ENCODE peak calls at places on chromosomes 13 and 19, in four cellular contexts. H is HepG2, B is K562, J is GM12878. U is an unnamed sample.

GRCh38 chr13:89324582-89324981 is 1653.4 kb downstream of the SLITRK5 start:
- DNase-seq in H (no peak), B (no peak), J (no peak), U (no peak)

GRCh38 chr13:78638216-78638615 is 20.7 kb downstream of the OBI1 start:
- DNase-seq in H (no peak), B (no peak), J (no peak), U (no peak)

GRCh38 chr19:33171916-33172359 is 22.2 kb upstream of the LRP3 start:
- DNase-seq in H (no peak), B (no peak), J (no peak), U (no peak)

GRCh38 chr13:76886292-76887061 is at the start of gene KCTD12:
- DNase-seq in H (no peak), B (peak; percentile 52), J (no peak), U (peak; percentile 14)

GRCh38 chr19:38683393-38684077 is 36.1 kb downstream of the ACTN4 start:
- DNase-seq in H (peak; percentile 96), B (peak; percentile 84), J (no peak), U (peak; percentile 100)

GRCh38 chr19:9306443-9306842 is 3.2 kb downstream of the ZNF699 start:
- DNase-seq in H (no peak), B (no peak), J (no peak), U (no peak)

GRCh38 chr19:42270346-42271044 is 1.4 kb downstream of the CIC start:
- DNase-seq in H (no peak), B (no peak), J (no peak), U (peak; percentile 83)

GRCh38 chr19:2591537-2592291 is 110.8 kb downstream of the GNG7 start:
- DNase-seq in H (peak; percentile 70), B (no peak), J (no peak), U (no peak)

GRCh38 chr13:24167666-24168391 is 7.3 kb downstream of the SPATA13 start:
- DNase-seq in H (no peak), B (no peak), J (no peak), U (no peak)
- TF ChIP-seq CEBPB in H (no peak), B (no peak), J (no peak), U (no peak)

GRCh38 chr13:113862191-113862765 is 1.6 kb downstream of the GAS6 start:
- DNase-seq in H (no peak), B (no peak), J (no peak), U (no peak)
- TF ChIP-seq CHD4 in H (no peak), B (no peak), J (no peak), U (no peak)

GRCh38 chr13:110306340-110306959 is 507 bp downstream of the COL4A1 start:
- DNase-seq in H (no peak), B (no peak), J (no peak), U (no peak)
- TF ChIP-seq CEBPB in H (no peak), B (no peak), J (no peak), U (no peak)

DNA sequence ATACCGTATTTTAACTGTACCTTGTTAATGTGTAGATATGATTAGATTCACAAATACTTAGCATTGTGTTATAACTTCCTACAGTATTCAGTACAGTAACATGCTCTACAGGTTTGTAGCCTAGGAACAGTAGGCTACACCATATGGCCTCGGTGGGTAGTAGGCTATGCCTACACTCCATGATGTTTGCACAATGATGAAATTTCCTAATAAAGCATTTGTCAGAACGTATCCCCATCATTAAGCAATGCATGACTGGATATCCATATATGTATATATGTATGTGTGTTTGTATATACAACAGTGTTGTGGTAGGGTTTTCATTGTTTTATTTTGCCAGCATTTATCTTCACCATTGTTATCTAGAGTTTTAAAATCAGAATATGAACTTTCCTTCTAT is 119.4 kb downstream of the SLC7A1 start:
- DNase-seq in H (no peak), B (no peak), J (no peak), U (no peak)
- TF ChIP-seq CHD4 in H (no peak), B (no peak), J (no peak), U (no peak)

GRCh38 chr19:28868836-28869235 is 344.1 kb downstream of the UQCRFS1 start:
- DNase-seq in H (no peak), B (no peak), J (no peak), U (no peak)
- TF ChIP-seq CEBPB in H (no peak), B (no peak), J (no peak), U (no peak)

GRCh38 chr19:18644144-18645034 is 7.6 kb downstream of the KLHL26 start:
- DNase-seq in H (no peak), B (no peak), J (no peak), U (no peak)
- TF ChIP-seq CHD4 in H (no peak), B (no peak), J (no peak), U (no peak)

GRCh38 chr19:27892500-27892899 is 1320.5 kb downstream of the UQCRFS1 start:
- DNase-seq in H (no peak), B (no peak), J (no peak), U (no peak)

GRCh38 chr19:27890206-27890605 is 1322.7 kb downstream of the UQCRFS1 start:
- DNase-seq in H (no peak), B (no peak), J (no peak), U (no peak)

GRCh38 chr19:27891411-27891810 is 1321.5 kb downstream of the UQCRFS1 start:
- DNase-seq in H (no peak), B (no peak), J (no peak), U (no peak)

GRCh38 chr19:27889156-27889555 is 1323.8 kb downstream of the UQCRFS1 start:
- DNase-seq in H (no peak), B (no peak), J (no peak), U (no peak)

GRCh38 chr19:27890696-27891095 is 1322.3 kb downstream of the UQCRFS1 start:
- DNase-seq in H (no peak), B (no peak), J (no peak), U (no peak)
- TF ChIP-seq CEBPB in H (no peak), B (no peak), J (no peak), U (no peak)